ENCODE peak calls at places on chromosomes 5 and 9, in four cellular contexts. K, Q, A and P are unnamed samples.

GRCh38 chr5:163705983-163706771 is 200.8 kb downstream of the MAT2B start:
- DNase-seq in Q (peak; percentile 78), A (no peak), K (no peak), P (peak; percentile 9)

GRCh38 chr5:160230686-160231527 is 1.6 kb downstream of the FABP6 start:
- DNase-seq in Q (peak; percentile 84), K (no peak), A (peak; percentile 13), P (no peak)

GRCh38 chr5:135214897-135215616 is 181.0 kb upstream of the PITX1 start:
- DNase-seq in Q (no peak), K (no peak), A (no peak), P (peak; percentile 39)

GRCh38 chr5:80140496-80140895 is 105.3 kb downstream of the THBS4 start:
- DNase-seq in Q (no peak), K (no peak), A (no peak), P (no peak)

GRCh38 chr9:38149647-38150046 is 80.6 kb upstream of the SHB start:
- DNase-seq in A (no peak), Q (no peak), K (no peak), P (no peak)

GRCh38 chr5:50965621-50966362 is 299.4 kb downstream of the PARP8 start:
- DNase-seq in A (no peak), K (no peak), Q (no peak), P (no peak)

GRCh38 chr9:137631608-137632431 is 13.0 kb downstream of the EHMT1 start:
- DNase-seq in K (no peak), Q (no peak), A (no peak), P (no peak)

GRCh38 chr5:95799181-95799835 is 23.2 kb downstream of the GLRX start:
- DNase-seq in A (no peak), K (no peak), Q (no peak), P (no peak)

GRCh38 chr9:38309324-38310195 is 82.9 kb upstream of the ALDH1B1 start:
- DNase-seq in Q (peak; percentile 78), K (no peak), A (no peak), P (no peak)

GRCh38 chr9:137705443-137705863 is 86.6 kb downstream of the EHMT1 start:
- DNase-seq in A (no peak), Q (no peak), K (no peak), P (no peak)

GRCh38 chr9:36188212-36188611 is 2.5 kb upstream of the CLTA start:
- DNase-seq in A (no peak), K (no peak), Q (no peak), P (no peak)

GRCh38 chr5:180302256-180302655 is 10.4 kb upstream of the MAPK9 start:
- DNase-seq in A (no peak), K (no peak), Q (no peak), P (no peak)

GRCh38 chr5:92695123-92696084 is 885.6 kb downstream of the NR2F1-AS1 start:
- DNase-seq in A (no peak), Q (no peak), K (no peak), P (no peak)

GRCh38 chr9:16315720-16316119 is 554.8 kb downstream of the BNC2 start:
- DNase-seq in A (no peak), Q (peak; percentile 81), K (no peak), P (peak; percentile 28)

GRCh38 chr5:73280821-73281746 is 108.1 kb downstream of the TMEM174 start:
- DNase-seq in Q (peak; percentile 89), K (peak; percentile 42), A (peak; percentile 86), P (peak; percentile 62)

GRCh38 chr9:122379340-122379739 is 8.5 kb downstream of the PTGS1 start:
- DNase-seq in A (no peak), K (no peak), Q (no peak), P (no peak)

GRCh38 chr5:156541582-156541981 is 214.6 kb downstream of the SGCD start:
- DNase-seq in A (no peak), Q (no peak), K (no peak), P (no peak)

GRCh38 chr5:147507480-147508126 is 2.3 kb downstream of the DPYSL3 start:
- DNase-seq in K (no peak), A (no peak), Q (peak; percentile 83), P (no peak)

GRCh38 chr5:103207653-103208052 is 50.9 kb upstream of the MACIR start:
- DNase-seq in K (no peak), A (no peak), Q (peak; percentile 32), P (no peak)

GRCh38 chr9:20537269-20537668 is 85.0 kb downstream of the MLLT3 start:
- DNase-seq in Q (no peak), K (no peak), A (no peak), P (no peak)

GRCh38 chr5:79875230-79875629 is 115.8 kb downstream of the MTX3 start:
- DNase-seq in K (peak; percentile 62), Q (peak; percentile 30), A (no peak), P (no peak)

GRCh38 chr5:14659821-14660607 is 4.5 kb upstream of the OTULIN start:
- DNase-seq in K (no peak), A (peak; percentile 83), Q (peak; percentile 76), P (no peak)

GRCh38 chr5:137792291-137792690 is 38.1 kb upstream of the HNRNPA0 start:
- DNase-seq in A (no peak), K (no peak), Q (no peak), P (no peak)
- H3K4me3 ChIP-seq in A (no peak overlapping the region), K (no peak overlapping the region), Q (no peak overlapping the region), P (no peak overlapping the region)

GRCh38 chr9:101465330-101465915 is 29.8 kb upstream of the ALDOB start:
- DNase-seq in A (peak; percentile 71), Q (peak; percentile 57), K (peak; percentile 33), P (peak; percentile 59)

GRCh38 chr9:101469026-101469425 is 33.5 kb upstream of the ALDOB start:
- DNase-seq in K (no peak), A (no peak), Q (peak; percentile 12), P (no peak)

GRCh38 chr9:101467690-101468089 is 32.1 kb upstream of the ALDOB start:
- DNase-seq in K (no peak), Q (no peak), A (no peak), P (no peak)

GRCh38 chr9:101468116-101468515 is 32.5 kb upstream of the ALDOB start:
- DNase-seq in Q (no peak), A (no peak), K (no peak), P (no peak)

GRCh38 chr9:101466863-101467262 is 31.3 kb upstream of the ALDOB start:
- DNase-seq in A (no peak), Q (no peak), K (no peak), P (no peak)
- H3K4me3 ChIP-seq in A (no peak overlapping the region), Q (no peak overlapping the region), K (no peak overlapping the region), P (no peak overlapping the region)

DNA sequence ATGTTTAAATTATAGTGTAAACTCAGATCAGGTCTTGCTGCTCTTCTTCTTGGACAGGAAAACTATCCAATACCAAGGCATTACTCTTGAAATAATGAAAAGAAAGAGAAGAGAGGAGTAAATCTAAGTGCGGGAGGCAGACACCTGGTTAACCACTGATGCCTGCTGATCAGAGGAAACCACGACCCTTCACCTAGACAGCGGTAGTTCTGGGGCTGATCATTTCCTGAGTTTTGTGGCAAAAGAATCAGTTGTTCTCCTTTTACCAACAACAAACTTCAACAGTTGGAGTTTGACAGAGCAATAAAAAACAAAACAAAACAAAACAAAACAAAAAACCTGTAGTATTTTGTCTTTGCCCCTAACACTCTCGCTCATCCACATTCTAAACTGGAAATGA is 3.0 kb downstream of the RLN1 start:
- DNase-seq in K (no peak), Q (no peak), A (no peak), P (no peak)
- H3K4me3 ChIP-seq in K (no peak overlapping the region), Q (no peak overlapping the region), A (no peak overlapping the region), P (no peak overlapping the region)

DNA sequence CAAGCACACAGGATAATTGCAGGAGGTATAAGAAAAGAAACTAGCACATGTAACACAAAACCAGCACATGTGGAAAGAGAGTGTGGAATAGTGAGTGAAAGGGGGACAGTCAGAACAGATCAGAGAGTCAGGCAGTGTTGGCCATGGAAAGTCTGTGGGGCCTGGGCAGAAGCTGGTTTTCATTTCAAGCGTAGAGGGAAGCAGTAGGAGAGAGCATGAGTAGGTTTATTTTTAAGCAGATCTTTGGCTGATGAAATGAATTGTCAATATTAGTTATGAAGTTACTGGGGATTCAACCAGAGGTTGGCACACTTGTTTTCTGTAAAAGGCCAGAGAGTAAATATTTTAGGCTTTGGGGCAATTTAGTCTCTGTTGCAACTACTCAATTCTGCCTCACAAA is 283.1 kb downstream of the SMARCA2 start:
- DNase-seq in A (no peak), Q (no peak), K (no peak), P (no peak)
- H3K4me3 ChIP-seq in A (no peak overlapping the region), Q (no peak overlapping the region), K (no peak overlapping the region), P (no peak overlapping the region)

DNA sequence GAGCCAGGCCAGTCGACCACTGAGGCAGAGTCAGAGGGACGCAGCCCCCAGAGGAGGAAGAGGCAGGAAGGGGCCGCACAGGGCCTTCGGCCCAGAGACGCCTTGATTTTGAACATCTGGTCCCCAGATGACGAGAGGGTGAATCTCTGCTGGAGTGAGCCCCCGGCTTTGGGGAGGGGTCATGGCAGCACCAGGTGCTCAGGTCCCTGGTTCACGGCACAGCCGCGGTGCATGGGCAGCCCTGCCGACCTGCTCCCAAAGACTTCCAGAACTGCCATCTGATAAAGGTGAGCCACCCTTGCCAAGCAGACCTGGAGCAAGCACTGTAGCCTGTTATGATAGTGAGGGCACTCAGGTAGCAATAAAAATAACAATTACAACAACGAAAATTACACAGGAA is 29.8 kb downstream of the LPCAT1 start:
- DNase-seq in A (no peak), K (no peak), Q (no peak), P (no peak)
- H3K4me3 ChIP-seq in A (no peak overlapping the region), K (no peak overlapping the region), Q (no peak overlapping the region), P (no peak overlapping the region)